ENCODE peak calls at places on chromosome 7, in six cellular contexts. C is Panc1, X is progenitor cell of endocrine pancreas, S is osteoblast, E is esophagus squamous epithelium, O is astrocyte of the spinal cord. L is an unnamed sample.

GRCh38 chr7:32670105-32670504 is 174.8 kb downstream of the AVL9 start:
- DNase-seq in C (peak), O (peak), E (no peak), X (no peak), S (peak), L (no peak)

GRCh38 chr7:139734395-139734794 is 43.4 kb downstream of the HIPK2 start:
- DNase-seq in O (peak), E (no peak), C (peak), S (peak), X (no peak), L (no peak)

GRCh38 chr7:47233996-47234395 is 347.9 kb downstream of the TNS3 start:
- DNase-seq in X (no peak), C (no peak), S (no peak), E (no peak), O (peak), L (no peak)

GRCh38 chr7:85184599-85185354 is 2.1 kb downstream of the SEMA3D start:
- DNase-seq in E (no peak), S (no peak), X (peak), C (no peak), O (peak), L (no peak)

GRCh38 chr7:144738708-144739314 is 97.0 kb downstream of the TPK1 start:
- DNase-seq in E (no peak), O (peak), S (peak), X (no peak), C (peak), L (no peak)

GRCh38 chr7:21949522-21949921 is 3.8 kb upstream of the CDCA7L start:
- DNase-seq in C (no peak), O (no peak), S (no peak), E (no peak), X (no peak), L (no peak)

GRCh38 chr7:102914585-102914984 is 1.8 kb downstream of the LRRC17 start:
- DNase-seq in S (no peak), E (no peak), O (peak), X (no peak), C (no peak), L (no peak)

GRCh38 chr7:101094791-101095375 is 9.6 kb downstream of the TRIM56 start:
- DNase-seq in S (peak), O (peak), X (peak), E (no peak), C (no peak), L (no peak)

GRCh38 chr7:48213226-48213625 is 42.0 kb downstream of the ABCA13 start:
- DNase-seq in C (no peak), X (no peak), E (no peak), S (no peak), O (no peak), L (no peak)

GRCh38 chr7:14381306-14381705 is 391.8 kb upstream of the ETV1 start:
- DNase-seq in E (no peak), O (peak), S (peak), C (no peak), X (no peak), L (no peak)

GRCh38 chr7:75066521-75066920 is 7.1 kb downstream of the RCC1L start:
- DNase-seq in E (no peak), C (no peak), O (no peak), X (no peak), S (no peak), L (no peak)

GRCh38 chr7:68203246-68203645 is 1206.6 kb downstream of the TYW1 start:
- DNase-seq in X (no peak), E (no peak), S (no peak), C (no peak), O (no peak), L (no peak)

GRCh38 chr7:88368686-88369085 is 62.0 kb upstream of the STEAP4 start:
- DNase-seq in X (no peak), E (no peak), C (no peak), O (no peak), S (no peak), L (no peak)

GRCh38 chr7:108136191-108136581 is 6.0 kb upstream of the LAMB4 start:
- DNase-seq in S (no peak), E (no peak), X (no peak), C (no peak), O (no peak), L (no peak)

GRCh38 chr7:121697731-121698396 is 175.1 kb upstream of the PTPRZ1 start:
- DNase-seq in S (no peak), X (no peak), C (no peak), E (no peak), O (no peak), L (no peak)

GRCh38 chr7:127514499-127514898 is 70.9 kb downstream of the GCC1 start:
- DNase-seq in C (peak), S (peak), E (no peak), O (peak), X (no peak), L (no peak)

GRCh38 chr7:6288270-6288860 is 15.9 kb upstream of the CYTH3 start:
- DNase-seq in X (no peak), E (no peak), S (no peak), O (no peak), C (no peak), L (no peak)

GRCh38 chr7:77320161-77320560 is 96.0 kb downstream of the GSAP start:
- DNase-seq in X (no peak), O (no peak), C (no peak), E (no peak), S (no peak), L (no peak)

GRCh38 chr7:33793616-33794015 is 111.7 kb upstream of the BMPER start:
- DNase-seq in E (no peak), S (no peak), O (no peak), C (no peak), X (no peak), L (no peak)

GRCh38 chr7:95794917-95795515 is 22.7 kb downstream of the DYNC1I1 start:
- DNase-seq in X (no peak), C (no peak), E (no peak), S (no peak), O (peak), L (no peak)

GRCh38 chr7:91554893-91555292 is 290.7 kb downstream of the FZD1 start:
- DNase-seq in X (no peak), O (no peak), C (no peak), S (no peak), E (no peak), L (no peak)

GRCh38 chr7:136870799-136871487 is 2.5 kb downstream of the CHRM2 start:
- DNase-seq in O (peak), E (no peak), X (no peak), C (no peak), S (peak), L (no peak)

GRCh38 chr7:98669417-98670015 is 52.4 kb downstream of the NPTX2 start:
- DNase-seq in E (no peak), O (no peak), X (no peak), S (peak), C (no peak), L (no peak)

GRCh38 chr7:101169110-101169837 is 3.9 kb upstream of the VGF start:
- DNase-seq in X (no peak), C (no peak), O (no peak), E (no peak), S (peak), L (no peak)

GRCh38 chr7:80876894-80877414 is 41.9 kb downstream of the SEMA3C start:
- DNase-seq in E (no peak), C (no peak), S (no peak), X (no peak), O (peak), L (no peak)

GRCh38 chr7:50185951-50186697 is 93.1 kb upstream of the ZPBP start:
- DNase-seq in X (no peak), O (no peak), C (no peak), E (no peak), S (no peak), L (no peak)

GRCh38 chr7:153087498-153087897 is 327.9 kb downstream of the ACTR3B start:
- DNase-seq in C (no peak), O (no peak), X (no peak), E (no peak), S (no peak), L (no peak)

GRCh38 chr7:129308047-129308446 is 83.2 kb downstream of the AHCYL2 start:
- DNase-seq in X (no peak), O (peak), E (no peak), S (no peak), C (no peak), L (no peak)

GRCh38 chr7:14125998-14126397 is 136.5 kb upstream of the ETV1 start:
- DNase-seq in C (peak), S (peak), E (no peak), X (no peak), O (peak), L (no peak)

GRCh38 chr7:44411306-44411705 is 79.2 kb downstream of the NUDCD3 start:
- DNase-seq in O (no peak), X (no peak), E (no peak), C (no peak), S (no peak), L (no peak)

GRCh38 chr7:12638851-12639467 is 48.5 kb upstream of the ARL4A start:
- DNase-seq in O (peak), E (no peak), X (no peak), C (no peak), S (no peak), L (no peak)
- TF ChIP-seq CTCF in O (peak), E (no peak), X (peak), C (peak), S (peak), L (peak)

DNA sequence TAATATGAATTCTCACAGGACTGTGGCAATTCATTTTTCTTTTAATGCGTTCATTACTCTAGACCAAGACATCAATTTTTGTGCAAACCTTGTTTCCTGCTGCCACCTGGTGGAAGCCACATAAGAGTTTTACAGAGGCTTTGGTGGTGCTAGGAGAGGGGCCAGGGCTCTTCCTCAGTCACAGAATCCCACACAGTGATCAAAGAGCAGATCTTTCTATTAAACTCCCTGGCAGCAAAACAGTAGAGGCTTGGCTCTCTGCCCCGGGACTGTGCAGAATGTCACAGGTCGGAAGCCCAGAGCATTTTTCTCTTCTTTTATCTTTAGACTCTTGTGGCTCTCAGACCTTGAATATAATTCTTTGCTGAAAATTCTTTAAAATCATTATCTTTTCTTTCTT is 506.4 kb upstream of the C7orf33 start:
- DNase-seq in X (peak), O (peak), E (no peak), S (no peak), C (peak), L (no peak)
- TF ChIP-seq CTCF in X (peak), O (peak), E (no peak), S (peak), C (peak), L (no peak)

GRCh38 chr7:151845412-151846205 is 31.3 kb downstream of the PRKAG2 start:
- DNase-seq in X (no peak), E (no peak), O (no peak), S (no peak), C (no peak), L (no peak)

GRCh38 chr7:151847136-151847535 is 29.8 kb downstream of the PRKAG2 start:
- DNase-seq in X (no peak), E (no peak), C (no peak), S (no peak), O (no peak), L (no peak)

GRCh38 chr7:151843181-151843580 is 33.7 kb downstream of the PRKAG2 start:
- DNase-seq in X (no peak), S (no peak), E (no peak), C (no peak), O (no peak), L (no peak)

GRCh38 chr7:151844828-151845200 is 32.1 kb downstream of the PRKAG2 start:
- DNase-seq in C (no peak), E (no peak), X (no peak), S (no peak), O (no peak), L (no peak)

GRCh38 chr7:151844080-151844827 is 32.7 kb downstream of the PRKAG2 start:
- DNase-seq in O (peak), S (peak), C (peak), X (no peak), E (no peak), L (no peak)
- TF ChIP-seq CTCF in O (no peak), S (no peak), C (no peak), X (no peak), E (no peak), L (no peak)

DNA sequence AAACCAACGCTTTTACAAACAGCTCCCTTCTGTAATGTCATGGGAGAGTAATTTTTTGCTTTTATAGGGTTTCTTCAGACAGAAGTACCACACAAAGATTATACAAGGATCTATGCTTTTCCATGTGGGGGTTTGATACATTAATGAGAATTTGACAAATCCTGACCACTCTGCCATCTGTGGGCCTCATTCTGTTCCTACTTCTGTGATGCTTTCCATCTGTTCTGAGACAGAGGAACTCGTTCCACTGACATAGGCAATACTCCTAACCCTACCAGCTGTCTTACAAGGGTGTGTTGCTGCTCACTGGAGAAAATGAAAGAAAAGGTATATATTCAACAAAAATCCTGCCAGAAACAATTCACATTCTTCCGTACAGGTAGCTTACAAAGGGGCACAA is 59.4 kb upstream of the NAMPT start:
- DNase-seq in C (no peak), X (no peak), O (no peak), E (no peak), S (no peak), L (no peak)
- TF ChIP-seq CTCF in C (no peak), X (no peak), O (no peak), E (no peak), S (no peak), L (no peak)

GRCh38 chr7:149834601-149835000 is 3.6 kb upstream of the ZNF862 start:
- DNase-seq in E (no peak), O (no peak), S (no peak), C (no peak), X (no peak), L (no peak)
- TF ChIP-seq CTCF in E (no peak), O (no peak), S (no peak), C (no peak), X (no peak), L (no peak)

GRCh38 chr7:141013345-141013715 is 1.4 kb downstream of the MRPS33 start:
- DNase-seq in X (no peak), S (no peak), O (no peak), C (no peak), E (no peak), L (no peak)

GRCh38 chr7:141014091-141014490 is 661 bp downstream of the MRPS33 start:
- DNase-seq in S (no peak), C (no peak), X (no peak), O (no peak), E (no peak), L (no peak)

GRCh38 chr7:141016349-141016748 is 1.6 kb upstream of the MRPS33 start:
- DNase-seq in E (no peak), O (no peak), S (no peak), C (no peak), X (no peak), L (no peak)

GRCh38 chr7:141012696-141013344 is 1.9 kb downstream of the MRPS33 start:
- DNase-seq in E (no peak), C (no peak), S (no peak), O (no peak), X (no peak), L (no peak)

DNA sequence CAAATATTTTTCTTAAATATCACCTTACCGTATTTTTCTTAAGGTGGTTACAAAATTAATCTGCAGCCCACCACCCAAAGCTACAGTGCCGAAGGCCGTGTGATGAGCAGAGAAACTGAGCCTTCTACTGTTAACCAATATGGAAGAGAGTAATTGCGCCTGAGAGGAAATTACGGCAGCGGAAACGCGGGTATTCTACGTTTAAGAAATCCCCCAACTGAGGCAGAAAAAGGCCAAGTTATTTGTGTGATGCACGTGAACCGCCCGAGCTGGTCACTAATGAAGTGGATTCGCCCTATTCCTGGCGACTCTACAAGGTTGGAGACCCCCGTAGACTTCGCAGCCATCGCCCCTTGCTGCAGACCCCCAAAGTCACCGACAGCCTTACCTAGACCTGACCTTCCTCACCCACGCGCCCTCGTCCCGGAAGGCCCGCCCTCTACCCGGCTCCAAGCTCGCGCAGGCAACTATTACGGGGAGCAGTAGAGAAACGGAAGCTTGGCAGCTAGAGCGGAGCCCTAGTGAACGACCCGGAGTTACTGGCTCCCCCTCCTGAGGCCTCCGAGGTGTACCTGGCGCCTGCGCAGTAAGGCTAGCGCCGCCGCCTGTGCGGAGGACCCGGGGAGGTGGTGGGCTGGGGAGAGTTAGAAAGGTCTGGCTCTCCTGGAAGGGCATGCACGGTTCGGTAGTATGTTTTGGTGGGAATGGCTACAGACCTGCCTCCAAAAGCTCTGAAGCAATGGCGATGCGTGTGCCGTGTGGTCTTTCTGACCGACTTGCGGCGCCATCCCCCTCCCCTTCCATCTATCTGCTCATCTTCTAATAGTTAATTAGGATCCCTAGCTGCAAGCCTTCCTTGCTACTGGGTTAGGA is at the start of gene MRPS33:
- DNase-seq in E (peak), C (peak), S (peak), X (peak), O (peak), L (peak)
- TF ChIP-seq CTCF in E (peak), C (peak), S (peak), X (peak), O (peak), L (peak)

DNA sequence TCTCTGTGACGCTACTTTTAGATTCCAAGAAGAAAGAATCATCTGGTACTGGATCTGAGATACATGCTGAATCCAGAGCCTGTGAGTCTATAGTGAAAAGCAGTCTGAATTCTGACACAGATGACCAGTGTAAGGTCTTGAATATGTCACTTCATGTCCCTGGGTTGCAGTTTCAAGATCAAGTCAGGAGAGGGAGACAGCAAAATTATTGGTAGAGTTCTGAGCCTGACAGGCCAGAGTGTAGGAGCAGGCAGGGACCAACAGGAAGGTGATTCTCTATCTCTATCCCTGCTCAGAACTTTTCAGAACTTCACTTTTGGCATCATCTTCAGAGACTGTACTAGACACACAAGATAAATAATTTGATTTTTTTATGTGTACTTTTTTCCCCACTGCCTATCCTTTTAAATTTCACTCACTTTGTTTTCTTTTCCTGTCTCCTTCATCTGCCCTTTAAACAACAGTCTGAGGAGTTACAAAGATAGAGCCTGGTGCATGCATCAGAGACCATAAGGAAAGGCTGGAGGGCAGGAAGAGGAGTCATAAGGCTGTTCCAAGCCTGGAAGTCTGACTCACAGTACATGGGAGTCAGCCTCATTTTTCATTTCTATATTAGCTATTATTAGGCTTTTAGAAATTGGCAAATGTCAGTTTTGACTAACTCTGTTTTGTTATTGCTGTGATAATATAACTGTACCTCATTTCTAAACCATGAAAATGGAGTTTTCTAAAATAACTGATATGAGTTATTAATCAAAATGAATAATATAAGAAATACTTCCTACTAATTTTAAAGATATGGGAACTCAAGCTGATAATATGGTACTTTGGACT is 120.2 kb upstream of the TMEM229A start:
- DNase-seq in X (no peak), O (peak), C (no peak), E (no peak), S (no peak), L (no peak)
- TF ChIP-seq CTCF in X (peak), O (peak), C (peak), E (no peak), S (peak), L (no peak)

GRCh38 chr7:5287802-5288201 is 5.1 kb downstream of the SLC29A4 start:
- DNase-seq in E (no peak), S (peak), C (no peak), O (no peak), X (no peak), L (no peak)

GRCh38 chr7:5286933-5287332 is 4.2 kb downstream of the SLC29A4 start:
- DNase-seq in O (no peak), C (no peak), X (no peak), S (no peak), E (no peak), L (no peak)

GRCh38 chr7:5282464-5283316 is at the start of gene SLC29A4:
- DNase-seq in E (no peak), C (no peak), O (no peak), S (peak), X (no peak), L (no peak)

GRCh38 chr7:5283421-5284303 is 919 bp downstream of the SLC29A4 start:
- DNase-seq in C (no peak), O (no peak), X (no peak), E (no peak), S (peak), L (no peak)

GRCh38 chr7:5284304-5285281 is 1.9 kb downstream of the SLC29A4 start:
- DNase-seq in C (no peak), E (no peak), O (peak), S (peak), X (peak), L (no peak)
- TF ChIP-seq CTCF in C (peak), E (no peak), O (peak), S (peak), X (peak), L (no peak)

GRCh38 chr7:151992375-151992774 is 33.1 kb upstream of the GALNT11 start:
- DNase-seq in C (peak), S (no peak), O (no peak), X (no peak), E (no peak), L (no peak)
- TF ChIP-seq CTCF in C (peak), S (peak), O (no peak), X (peak), E (no peak), L (no peak)

GRCh38 chr7:131068604-131069021 is 259.1 kb upstream of the MKLN1 start:
- DNase-seq in E (no peak), S (no peak), X (no peak), C (no peak), O (peak), L (no peak)
- TF ChIP-seq CTCF in E (no peak), S (peak), X (peak), C (no peak), O (peak), L (no peak)

L was measured in natural killer cell.